ENCODE peak calls at places on chromosomes 7 and 10, in six cellular contexts. J is stimulated activated CD8-positive, alpha-beta memory T cell treated with anti-CD3 and anti-CD28 coated beads, Interleukin-15, amount 100 ng/mL, for 24 hours; P is HTR-8/SVneo; W is activated T-cell treated with anti-CD3 and anti-CD28 coated beads for 1 hour; O is T-helper 22 cell; Z is WERI-Rb-1. Y is an unnamed sample.

GRCh38 chr10:62691331-62691730 is 113.2 kb upstream of the ADO start:
- DNase-seq in J (no peak), P (no peak), W (no peak), O (no peak), Z (no peak), Y (no peak)

GRCh38 chr10:124354411-124355382 is 64.0 kb downstream of the OAT start:
- DNase-seq in J (no peak), P (peak), W (no peak), O (no peak), Z (peak), Y (no peak)

GRCh38 chr10:72913287-72913686 is 19.7 kb downstream of the OIT3 start:
- DNase-seq in J (no peak), P (no peak), W (no peak), O (no peak), Z (no peak), Y (no peak)

GRCh38 chr10:68096913-68097509 is 12.3 kb upstream of the MYPN start:
- DNase-seq in J (no peak), P (peak), W (no peak), O (no peak), Z (no peak), Y (peak)

GRCh38 chr7:106824458-106824857 is 40.6 kb upstream of the PIK3CG start:
- DNase-seq in J (no peak), P (no peak), W (no peak), O (no peak), Z (no peak), Y (peak)

GRCh38 chr7:107958764-107959526 is 44.0 kb downstream of the LAMB1 start:
- DNase-seq in J (no peak), P (no peak), W (no peak), O (no peak), Z (no peak), Y (peak)

GRCh38 chr10:51301644-51302043 is 227.4 kb downstream of the PRKG1 start:
- DNase-seq in J (no peak), P (no peak), W (no peak), O (no peak), Z (no peak), Y (no peak)

GRCh38 chr10:124091646-124092269 is 1.6 kb downstream of the CHST15 start:
- DNase-seq in J (no peak), P (no peak), W (no peak), O (no peak), Z (peak), Y (peak)

GRCh38 chr10:5450605-5451384 is 38.4 kb downstream of the NET1 start:
- DNase-seq in J (no peak), P (no peak), W (no peak), O (no peak), Z (no peak), Y (no peak)

GRCh38 chr7:8817448-8818036 is 384.1 kb downstream of the NXPH1 start:
- DNase-seq in J (no peak), P (no peak), W (no peak), O (no peak), Z (peak), Y (no peak)

Y was measured in PC-9.